ENCODE peak calls at places on chromosome 9, in nine cellular contexts. R, S, M, W, V, C, N, J and Q are unnamed samples.

GRCh38 chr9:27817747-27818146 is 244.5 kb upstream of the C9orf72 start:
- DNase-seq in R (no peak), S (no peak), M (no peak), W (no peak), V (no peak), C (no peak), N (no peak), J (no peak), Q (peak; percentile 58)

GRCh38 chr9:137311171-137311970 is 9.3 kb upstream of the NRARP start:
- DNase-seq in R (no peak), S (no peak), M (peak; percentile 95), W (peak; percentile 27), V (peak; percentile 64), C (no peak), N (no peak), J (peak; percentile 32), Q (no peak)

GRCh38 chr9:121281614-121282291 is 13.8 kb downstream of the GSN start:
- DNase-seq in R (no peak), S (no peak), M (peak; percentile 96), W (peak; percentile 69), V (no peak), C (no peak), N (peak; percentile 63), J (peak; percentile 97), Q (no peak)

GRCh38 chr9:104293877-104294276 is 199.8 kb downstream of the SMC2 start:
- DNase-seq in R (no peak), S (no peak), M (no peak), W (no peak), V (no peak), C (no peak), N (no peak), J (no peak), Q (no peak)

GRCh38 chr9:135662758-135663450 is at the start of gene LCN9:
- DNase-seq in R (peak; percentile 61), S (no peak), M (peak; percentile 38), W (no peak), V (no peak), C (no peak), N (peak; percentile 31), J (peak; percentile 79), Q (no peak)

GRCh38 chr9:86253577-86253976 is 5.9 kb downstream of the C9orf153 start:
- DNase-seq in R (no peak), S (no peak), M (no peak), W (no peak), V (no peak), C (no peak), N (no peak), J (no peak), Q (no peak)

GRCh38 chr9:130955947-130956621 is 17.0 kb upstream of the FIBCD1 start:
- DNase-seq in R (no peak), S (no peak), M (no peak), W (no peak), V (no peak), C (no peak), N (peak; percentile 40), J (no peak), Q (no peak)

GRCh38 chr9:130147910-130148309 is 24.3 kb upstream of the NCS1 start:
- DNase-seq in R (no peak), S (no peak), M (no peak), W (no peak), V (no peak), C (no peak), N (no peak), J (no peak), Q (no peak)

GRCh38 chr9:2017459-2018161 is 2.5 kb downstream of the SMARCA2 start:
- DNase-seq in R (peak; percentile 92), S (peak; percentile 53), M (peak; percentile 45), W (peak; percentile 86), V (peak; percentile 30), C (peak; percentile 82), N (peak; percentile 79), J (peak; percentile 92), Q (no peak)

GRCh38 chr9:110832916-110833315 is 164.3 kb downstream of the MUSK start:
- DNase-seq in R (no peak), S (no peak), M (no peak), W (peak; percentile 50), V (no peak), C (no peak), N (no peak), J (no peak), Q (no peak)

GRCh38 chr9:134962065-134962997 is 44.6 kb upstream of the FCN1 start:
- DNase-seq in R (no peak), S (no peak), M (no peak), W (no peak), V (no peak), C (no peak), N (peak; percentile 14), J (peak; percentile 56), Q (no peak)

GRCh38 chr9:128690684-128691034 is 1.6 kb downstream of the SET start:
- DNase-seq in R (no peak), S (no peak), M (no peak), W (no peak), V (no peak), C (no peak), N (no peak), J (no peak), Q (no peak)

GRCh38 chr9:8809747-8810146 is 1010.2 kb upstream of the DMAC1 start:
- DNase-seq in R (no peak), S (no peak), M (no peak), W (no peak), V (no peak), C (no peak), N (no peak), J (no peak), Q (no peak)

GRCh38 chr9:14098102-14098501 is 215.8 kb downstream of the NFIB start:
- DNase-seq in R (no peak), S (no peak), M (peak; percentile 53), W (no peak), V (no peak), C (no peak), N (peak; percentile 59), J (no peak), Q (no peak)

GRCh38 chr9:18393340-18394130 is 80.4 kb upstream of the ADAMTSL1 start:
- DNase-seq in R (peak; percentile 44), S (no peak), M (peak; percentile 99), W (peak; percentile 96), V (peak; percentile 72), C (no peak), N (peak; percentile 97), J (peak; percentile 61), Q (peak; percentile 38)

GRCh38 chr9:114889802-114890224 is 40.6 kb downstream of the TNFSF8 start:
- DNase-seq in R (no peak), S (no peak), M (no peak), W (no peak), V (no peak), C (no peak), N (no peak), J (no peak), Q (no peak)

GRCh38 chr9:38054653-38055052 is 14.4 kb downstream of the SHB start:
- DNase-seq in R (no peak), S (no peak), M (no peak), W (no peak), V (no peak), C (no peak), N (no peak), J (no peak), Q (no peak)

GRCh38 chr9:96152550-96152949 is 149.4 kb downstream of the HSD17B3 start:
- DNase-seq in R (no peak), S (no peak), M (no peak), W (no peak), V (no peak), C (no peak), N (no peak), J (no peak), Q (no peak)

GRCh38 chr9:136157477-136158265 is 39.0 kb upstream of the TMEM250 start:
- DNase-seq in R (no peak), S (no peak), M (no peak), W (no peak), V (no peak), C (no peak), N (peak; percentile 12), J (peak; percentile 29), Q (no peak)

GRCh38 chr9:83955985-83956287 is 24.1 kb downstream of the HNRNPK start:
- DNase-seq in R (no peak), S (no peak), M (no peak), W (no peak), V (no peak), C (no peak), N (no peak), J (no peak), Q (no peak)

GRCh38 chr9:119368681-119369581 is at the start of gene BRINP1:
- DNase-seq in R (peak; percentile 82), S (no peak), M (no peak), W (peak; percentile 2), V (no peak), C (no peak), N (peak; percentile 30), J (peak; percentile 70), Q (no peak)

GRCh38 chr9:78821126-78821822 is 524.3 kb downstream of the PSAT1 start:
- DNase-seq in R (peak; percentile 19), S (no peak), M (peak; percentile 54), W (peak; percentile 51), V (peak; percentile 54), C (no peak), N (peak; percentile 58), J (no peak), Q (no peak)

GRCh38 chr9:68507098-68507795 is 33.4 kb downstream of the TMEM252 start:
- DNase-seq in R (no peak), S (no peak), M (peak; percentile 36), W (peak; percentile 30), V (peak; percentile 22), C (no peak), N (peak; percentile 72), J (no peak), Q (no peak)

GRCh38 chr9:70607926-70608325 is 193.5 kb upstream of the KLF9 start:
- DNase-seq in R (peak; percentile 62), S (no peak), M (no peak), W (no peak), V (no peak), C (no peak), N (no peak), J (no peak), Q (no peak)

GRCh38 chr9:70668751-70669150 is 254.3 kb upstream of the KLF9 start:
- DNase-seq in R (peak; percentile 67), S (no peak), M (peak; percentile 39), W (peak; percentile 56), V (no peak), C (no peak), N (no peak), J (no peak), Q (no peak)

GRCh38 chr9:17116400-17116837 is 18.4 kb upstream of the CNTLN start:
- DNase-seq in R (peak; percentile 15), S (no peak), M (peak; percentile 50), W (peak; percentile 62), V (peak; percentile 27), C (no peak), N (peak; percentile 67), J (no peak), Q (peak; percentile 10)